ENCODE peak calls at places on chromosomes 5 and 9, in nine cellular contexts. One of them, this sample, is unnamed.

GRCh38 chr5:1551426-1551825 is 27.7 kb upstream of the LPCAT1 start:
- DNase-seq in nephron progenitor cell: no peak
- DNase-seq in HL-60: no peak
- DNase-seq in A549: no peak
- DNase-seq in heart left ventricle: no peak
- DNase-seq in GM13976: no peak
- DNase-seq in RWPE1: no peak
- DNase-seq in brain microvascular endothelial cell: no peak
- DNase-seq in endothelial cell: no peak
- DNase-seq in this sample: no peak

GRCh38 chr5:78760411-78761169 is 112.0 kb upstream of the LHFPL2 start:
- DNase-seq in GM13976: no peak
- DNase-seq in nephron progenitor cell: no peak
- DNase-seq in endothelial cell: no peak
- DNase-seq in heart left ventricle: no peak
- DNase-seq in HL-60: peak; percentile 44
- DNase-seq in RWPE1: no peak
- DNase-seq in A549: peak; percentile 27
- DNase-seq in brain microvascular endothelial cell: no peak
- DNase-seq in this sample: no peak

GRCh38 chr9:126326228-126327015 is at the start of gene MVB12B:
- DNase-seq in brain microvascular endothelial cell: no peak
- DNase-seq in RWPE1: peak; percentile 62
- DNase-seq in heart left ventricle: peak; percentile 49
- DNase-seq in endothelial cell: peak; percentile 45
- DNase-seq in nephron progenitor cell: peak; percentile 75
- DNase-seq in GM13976: peak; percentile 82
- DNase-seq in A549: peak; percentile 20
- DNase-seq in HL-60: no peak
- DNase-seq in this sample: peak; percentile 84

GRCh38 chr5:8391916-8392315 is 523.0 kb downstream of the MTRR start:
- DNase-seq in RWPE1: no peak
- DNase-seq in GM13976: no peak
- DNase-seq in endothelial cell: no peak
- DNase-seq in nephron progenitor cell: no peak
- DNase-seq in brain microvascular endothelial cell: no peak
- DNase-seq in heart left ventricle: no peak
- DNase-seq in HL-60: no peak
- DNase-seq in A549: no peak
- DNase-seq in this sample: no peak

GRCh38 chr9:131593936-131594665 is 48.8 kb downstream of the PRRT1B start:
- DNase-seq in A549: no peak
- DNase-seq in heart left ventricle: no peak
- DNase-seq in GM13976: no peak
- DNase-seq in RWPE1: no peak
- DNase-seq in brain microvascular endothelial cell: no peak
- DNase-seq in endothelial cell: no peak
- DNase-seq in nephron progenitor cell: no peak
- DNase-seq in HL-60: no peak
- DNase-seq in this sample: no peak

GRCh38 chr9:136031741-136032638 is 63.1 kb downstream of the NACC2 start:
- DNase-seq in HL-60: peak; percentile 38
- DNase-seq in nephron progenitor cell: no peak
- DNase-seq in endothelial cell: no peak
- DNase-seq in RWPE1: no peak
- DNase-seq in heart left ventricle: no peak
- DNase-seq in brain microvascular endothelial cell: no peak
- DNase-seq in GM13976: no peak
- DNase-seq in A549: no peak
- DNase-seq in this sample: no peak

GRCh38 chr5:149489605-149490037 is 61.6 kb downstream of the CSNK1A1 start:
- DNase-seq in GM13976: no peak
- DNase-seq in endothelial cell: no peak
- DNase-seq in A549: peak; percentile 41
- DNase-seq in RWPE1: no peak
- DNase-seq in HL-60: no peak
- DNase-seq in nephron progenitor cell: no peak
- DNase-seq in heart left ventricle: peak; percentile 72
- DNase-seq in brain microvascular endothelial cell: no peak
- DNase-seq in this sample: no peak

GRCh38 chr5:60357302-60357701 is 342.7 kb downstream of the DEPDC1B start:
- DNase-seq in A549: no peak
- DNase-seq in GM13976: no peak
- DNase-seq in endothelial cell: no peak
- DNase-seq in RWPE1: no peak
- DNase-seq in brain microvascular endothelial cell: no peak
- DNase-seq in nephron progenitor cell: no peak
- DNase-seq in HL-60: no peak
- DNase-seq in heart left ventricle: no peak
- DNase-seq in this sample: no peak

GRCh38 chr9:107839371-107839770 is 349.8 kb upstream of the KLF4 start:
- DNase-seq in heart left ventricle: no peak
- DNase-seq in brain microvascular endothelial cell: no peak
- DNase-seq in nephron progenitor cell: no peak
- DNase-seq in GM13976: no peak
- DNase-seq in A549: no peak
- DNase-seq in RWPE1: no peak
- DNase-seq in endothelial cell: no peak
- DNase-seq in HL-60: no peak
- DNase-seq in this sample: no peak

GRCh38 chr5:139232161-139232724 is 34.1 kb upstream of the SIL1 start:
- DNase-seq in HL-60: no peak
- DNase-seq in brain microvascular endothelial cell: no peak
- DNase-seq in heart left ventricle: no peak
- DNase-seq in nephron progenitor cell: no peak
- DNase-seq in endothelial cell: no peak
- DNase-seq in RWPE1: peak; percentile 64
- DNase-seq in A549: no peak
- DNase-seq in GM13976: no peak
- DNase-seq in this sample: no peak

GRCh38 chr9:110446171-110446570 is 108.5 kb upstream of the TXNDC8 start:
- DNase-seq in heart left ventricle: no peak
- DNase-seq in GM13976: no peak
- DNase-seq in brain microvascular endothelial cell: no peak
- DNase-seq in nephron progenitor cell: no peak
- DNase-seq in endothelial cell: no peak
- DNase-seq in RWPE1: no peak
- DNase-seq in HL-60: peak; percentile 6
- DNase-seq in A549: no peak
- DNase-seq in this sample: no peak

GRCh38 chr5:16178745-16179372 is 732 bp downstream of the MARCHF11 start:
- DNase-seq in GM13976: peak; percentile 50
- DNase-seq in brain microvascular endothelial cell: peak; percentile 52
- DNase-seq in HL-60: peak; percentile 7
- DNase-seq in RWPE1: peak; percentile 43
- DNase-seq in endothelial cell: peak; percentile 94
- DNase-seq in A549: no peak
- DNase-seq in heart left ventricle: peak; percentile 75
- DNase-seq in nephron progenitor cell: peak; percentile 98
- DNase-seq in this sample: peak; percentile 45

GRCh38 chr5:80238778-80239679 is 16.8 kb downstream of the SERINC5 start:
- DNase-seq in endothelial cell: no peak
- DNase-seq in nephron progenitor cell: no peak
- DNase-seq in RWPE1: no peak
- DNase-seq in brain microvascular endothelial cell: peak; percentile 51
- DNase-seq in HL-60: peak; percentile 30
- DNase-seq in heart left ventricle: peak; percentile 71
- DNase-seq in GM13976: no peak
- DNase-seq in A549: no peak
- DNase-seq in this sample: no peak

GRCh38 chr5:142222881-142223558 is 101.8 kb downstream of the SPRY4 start:
- DNase-seq in heart left ventricle: no peak
- DNase-seq in HL-60: no peak
- DNase-seq in RWPE1: no peak
- DNase-seq in GM13976: no peak
- DNase-seq in brain microvascular endothelial cell: no peak
- DNase-seq in A549: no peak
- DNase-seq in endothelial cell: no peak
- DNase-seq in nephron progenitor cell: no peak
- DNase-seq in this sample: no peak

GRCh38 chr5:134784946-134785620 is 26.5 kb downstream of the DDX46 start:
- DNase-seq in HL-60: no peak
- DNase-seq in endothelial cell: no peak
- DNase-seq in brain microvascular endothelial cell: no peak
- DNase-seq in GM13976: no peak
- DNase-seq in heart left ventricle: no peak
- DNase-seq in nephron progenitor cell: no peak
- DNase-seq in A549: no peak
- DNase-seq in RWPE1: no peak
- DNase-seq in this sample: no peak

GRCh38 chr9:93950619-93951601 is 4.2 kb downstream of the BARX1 start:
- DNase-seq in GM13976: peak; percentile 46
- DNase-seq in brain microvascular endothelial cell: no peak
- DNase-seq in RWPE1: no peak
- DNase-seq in heart left ventricle: no peak
- DNase-seq in A549: no peak
- DNase-seq in HL-60: no peak
- DNase-seq in nephron progenitor cell: peak; percentile 37
- DNase-seq in endothelial cell: no peak
- DNase-seq in this sample: peak; percentile 52

GRCh38 chr5:93582677-93583524 is at the start of gene NR2F1:
- DNase-seq in A549: peak; percentile 95
- DNase-seq in heart left ventricle: no peak
- DNase-seq in endothelial cell: no peak
- DNase-seq in GM13976: peak; percentile 47
- DNase-seq in HL-60: no peak
- DNase-seq in nephron progenitor cell: peak; percentile 80
- DNase-seq in brain microvascular endothelial cell: peak; percentile 99
- DNase-seq in RWPE1: peak; percentile 63
- DNase-seq in this sample: no peak

GRCh38 chr9:132769895-132770774 is 99.9 kb downstream of the GTF3C4 start:
- DNase-seq in GM13976: peak; percentile 90
- DNase-seq in endothelial cell: peak; percentile 52
- DNase-seq in RWPE1: peak; percentile 77
- DNase-seq in A549: peak; percentile 26
- DNase-seq in heart left ventricle: peak; percentile 63
- DNase-seq in brain microvascular endothelial cell: peak; percentile 35
- DNase-seq in HL-60: peak; percentile 64
- DNase-seq in nephron progenitor cell: peak; percentile 72
- DNase-seq in this sample: peak; percentile 85

GRCh38 chr5:80761966-80762365 is 107.2 kb upstream of the DHFR start:
- DNase-seq in nephron progenitor cell: no peak
- DNase-seq in endothelial cell: no peak
- DNase-seq in RWPE1: no peak
- DNase-seq in heart left ventricle: no peak
- DNase-seq in brain microvascular endothelial cell: no peak
- DNase-seq in HL-60: no peak
- DNase-seq in A549: no peak
- DNase-seq in GM13976: no peak
- DNase-seq in this sample: no peak

GRCh38 chr9:1208185-1208584 is 158.0 kb downstream of the DMRT2 start:
- DNase-seq in RWPE1: no peak
- DNase-seq in HL-60: no peak
- DNase-seq in brain microvascular endothelial cell: peak; percentile 41
- DNase-seq in nephron progenitor cell: no peak
- DNase-seq in endothelial cell: no peak
- DNase-seq in A549: no peak
- DNase-seq in heart left ventricle: no peak
- DNase-seq in GM13976: no peak
- DNase-seq in this sample: no peak

GRCh38 chr5:155839251-155840037 is 487.5 kb upstream of the SGCD start:
- DNase-seq in GM13976: no peak
- DNase-seq in nephron progenitor cell: no peak
- DNase-seq in brain microvascular endothelial cell: no peak
- DNase-seq in A549: peak; percentile 28
- DNase-seq in HL-60: no peak
- DNase-seq in heart left ventricle: no peak
- DNase-seq in endothelial cell: no peak
- DNase-seq in RWPE1: peak; percentile 14
- DNase-seq in this sample: no peak

GRCh38 chr9:76759726-76760125 is 4.5 kb upstream of the PCA3 start:
- DNase-seq in HL-60: no peak
- DNase-seq in endothelial cell: no peak
- DNase-seq in GM13976: no peak
- DNase-seq in nephron progenitor cell: no peak
- DNase-seq in heart left ventricle: no peak
- DNase-seq in RWPE1: no peak
- DNase-seq in brain microvascular endothelial cell: no peak
- DNase-seq in A549: no peak
- DNase-seq in this sample: no peak

GRCh38 chr5:122492675-122493074 is 180.6 kb downstream of the SNCAIP start:
- DNase-seq in endothelial cell: no peak
- DNase-seq in heart left ventricle: no peak
- DNase-seq in nephron progenitor cell: no peak
- DNase-seq in HL-60: no peak
- DNase-seq in brain microvascular endothelial cell: peak; percentile 14
- DNase-seq in A549: peak; percentile 24
- DNase-seq in RWPE1: no peak
- DNase-seq in GM13976: peak; percentile 25
- DNase-seq in this sample: peak; percentile 24
- TF ChIP-seq CTCF in endothelial cell: no peak
- TF ChIP-seq CTCF in heart left ventricle: no peak
- TF ChIP-seq CTCF in nephron progenitor cell: no peak
- TF ChIP-seq CTCF in HL-60: peak; percentile 6
- TF ChIP-seq CTCF in brain microvascular endothelial cell: peak; percentile 46
- TF ChIP-seq CTCF in A549: peak; percentile 45
- TF ChIP-seq CTCF in RWPE1: no peak
- TF ChIP-seq CTCF in GM13976: no peak
- TF ChIP-seq CTCF in this sample: peak; percentile 37

DNA sequence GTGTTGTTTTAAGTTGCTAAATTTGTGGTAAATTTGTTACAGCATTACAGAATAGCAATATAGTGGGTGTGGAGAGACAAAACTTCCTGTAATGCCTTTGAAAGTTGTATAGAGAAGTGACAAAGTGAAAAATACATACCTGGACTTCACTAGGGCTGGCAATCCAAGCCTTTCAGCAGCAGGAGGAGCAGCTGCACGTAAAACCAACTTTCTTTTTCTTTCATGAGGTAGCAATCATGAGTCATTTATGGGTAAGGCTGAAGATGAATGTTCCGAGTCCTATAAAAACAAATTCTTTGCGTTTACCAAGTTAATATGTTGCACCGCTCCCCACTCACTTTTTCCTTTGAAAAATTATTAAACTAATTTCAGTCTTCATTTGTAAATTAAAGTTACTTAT is 1138.2 kb downstream of the TAF11L14 start:
- DNase-seq in endothelial cell: no peak
- DNase-seq in RWPE1: peak; percentile 60
- DNase-seq in GM13976: no peak
- DNase-seq in brain microvascular endothelial cell: no peak
- DNase-seq in A549: peak; percentile 37
- DNase-seq in heart left ventricle: no peak
- DNase-seq in nephron progenitor cell: no peak
- DNase-seq in HL-60: no peak
- DNase-seq in this sample: no peak
- TF ChIP-seq CTCF in endothelial cell: no peak
- TF ChIP-seq CTCF in RWPE1: peak; percentile 77
- TF ChIP-seq CTCF in GM13976: peak; percentile 11
- TF ChIP-seq CTCF in brain microvascular endothelial cell: peak; percentile 62
- TF ChIP-seq CTCF in A549: peak; percentile 35
- TF ChIP-seq CTCF in heart left ventricle: no peak
- TF ChIP-seq CTCF in nephron progenitor cell: no peak
- TF ChIP-seq CTCF in HL-60: no peak
- TF ChIP-seq CTCF in this sample: no peak

GRCh38 chr5:6823996-6824395 is 110.8 kb downstream of the TENT4A start:
- DNase-seq in nephron progenitor cell: no peak
- DNase-seq in endothelial cell: no peak
- DNase-seq in brain microvascular endothelial cell: no peak
- DNase-seq in heart left ventricle: no peak
- DNase-seq in HL-60: no peak
- DNase-seq in A549: no peak
- DNase-seq in GM13976: no peak
- DNase-seq in RWPE1: no peak
- DNase-seq in this sample: no peak
- TF ChIP-seq CTCF in nephron progenitor cell: no peak
- TF ChIP-seq CTCF in endothelial cell: no peak
- TF ChIP-seq CTCF in brain microvascular endothelial cell: no peak
- TF ChIP-seq CTCF in heart left ventricle: no peak
- TF ChIP-seq CTCF in HL-60: no peak
- TF ChIP-seq CTCF in A549: no peak
- TF ChIP-seq CTCF in GM13976: no peak
- TF ChIP-seq CTCF in RWPE1: no peak
- TF ChIP-seq CTCF in this sample: no peak

GRCh38 chr9:36862206-36863145 is 171.6 kb downstream of the PAX5 start:
- DNase-seq in endothelial cell: peak; percentile 65
- DNase-seq in nephron progenitor cell: peak; percentile 66
- DNase-seq in RWPE1: peak; percentile 44
- DNase-seq in HL-60: peak; percentile 28
- DNase-seq in GM13976: no peak
- DNase-seq in brain microvascular endothelial cell: peak; percentile 42
- DNase-seq in heart left ventricle: no peak
- DNase-seq in A549: peak; percentile 55
- DNase-seq in this sample: no peak
- TF ChIP-seq CTCF in endothelial cell: peak; percentile 59
- TF ChIP-seq CTCF in nephron progenitor cell: peak; percentile 65
- TF ChIP-seq CTCF in RWPE1: peak; percentile 72
- TF ChIP-seq CTCF in HL-60: peak; percentile 55
- TF ChIP-seq CTCF in GM13976: no peak
- TF ChIP-seq CTCF in brain microvascular endothelial cell: peak; percentile 87
- TF ChIP-seq CTCF in heart left ventricle: peak; percentile 64
- TF ChIP-seq CTCF in A549: peak; percentile 66
- TF ChIP-seq CTCF in this sample: peak; percentile 40